ENCODE peak calls at places on chromosomes 4 and X, in four cellular contexts. R, J, D and X are unnamed samples.

GRCh38 chr4:48483006-48483776 is at the start of gene SLC10A4:
- DNase-seq in R (no peak), J (no peak), D (peak; percentile 29), X (no peak)

GRCh38 chr4:117001077-117001476 is 84.3 kb downstream of the TRAM1L1 start:
- DNase-seq in R (no peak), J (no peak), D (no peak), X (no peak)

GRCh38 chr4:75063417-75063816 is 130.5 kb downstream of the PARM1 start:
- DNase-seq in R (no peak), J (no peak), D (no peak), X (no peak)

GRCh38 chr4:158624889-158625478 is 46.7 kb downstream of the C4orf46 start:
- DNase-seq in R (no peak), J (peak; percentile 56), D (no peak), X (no peak)

GRCh38 chrX:85897376-85898110 is 149.8 kb downstream of the CHM start:
- DNase-seq in R (no peak), J (no peak), D (no peak), X (no peak)

GRCh38 chr4:75244325-75244724 is 269.9 kb downstream of the RCHY1 start:
- DNase-seq in R (no peak), J (no peak), D (no peak), X (no peak)

GRCh38 chr4:16443504-16444088 is 217.3 kb upstream of the TAPT1 start:
- DNase-seq in R (no peak), J (peak; percentile 1), D (no peak), X (no peak)

GRCh38 chrX:76148011-76148665 is 24.7 kb upstream of the PBDC1 start:
- DNase-seq in R (no peak), J (peak; percentile 4), D (peak; percentile 2), X (no peak)

GRCh38 chr4:61915501-61915900 is 715.4 kb downstream of the ADGRL3 start:
- DNase-seq in R (no peak), J (no peak), D (no peak), X (no peak)

GRCh38 chr4:111718763-111719537 is 426.3 kb upstream of the FAM241A start:
- DNase-seq in R (no peak), J (no peak), D (no peak), X (no peak)

GRCh38 chrX:14427614-14428013 is 101.7 kb upstream of the GLRA2 start:
- DNase-seq in R (no peak), J (no peak), D (no peak), X (no peak)

GRCh38 chrX:145654486-145654885 is 163.1 kb upstream of the SLITRK2 start:
- DNase-seq in R (no peak), J (no peak), D (no peak), X (no peak)

GRCh38 chr4:118288097-118288496 is 64.7 kb downstream of the PRSS12 start:
- DNase-seq in R (no peak), J (no peak), D (no peak), X (no peak)

GRCh38 chr4:96228463-96228862 is 388.6 kb downstream of the PDHA2 start:
- DNase-seq in R (no peak), J (no peak), D (no peak), X (no peak)

GRCh38 chr4:243407-243806 is 61.9 kb downstream of the ZNF732 start:
- DNase-seq in R (no peak), J (no peak), D (no peak), X (no peak)

GRCh38 chr4:133968174-133968573 is 233.4 kb downstream of the PABPC4L start:
- DNase-seq in R (no peak), J (no peak), D (no peak), X (no peak)

GRCh38 chr4:2861631-2862436 is 18.2 kb downstream of the ADD1 start:
- DNase-seq in R (no peak), J (no peak), D (no peak), X (no peak)